ENCODE peak calls at places on chromosome 1, in nine cellular contexts. C, S, F, B, W, G, L, O and Z are unnamed samples.

GRCh38 chr1:235402457-235403200 is 35.4 kb downstream of the TBCE start:
- DNase-seq in F (peak; percentile 36), S (peak; percentile 13), C (peak; percentile 39), O (no peak), L (no peak), G (no peak), B (no peak), W (no peak), Z (no peak)

GRCh38 chr1:79198841-79199240 is 192.3 kb upstream of the ADGRL4 start:
- DNase-seq in C (peak; percentile 76), W (no peak), B (no peak), O (peak; percentile 66), G (no peak), F (peak; percentile 70), S (peak; percentile 54), L (peak; percentile 62), Z (peak; percentile 68)

GRCh38 chr1:246966502-246966901 is 34.8 kb upstream of the AHCTF1 start:
- DNase-seq in S (no peak), F (no peak), C (no peak), W (no peak), O (no peak), B (no peak), G (no peak), L (no peak), Z (no peak)

GRCh38 chr1:10830961-10831669 is 34.7 kb upstream of the CASZ1 start:
- DNase-seq in W (peak; percentile 25), L (no peak), B (no peak), F (no peak), O (no peak), C (peak; percentile 80), S (no peak), G (peak; percentile 52), Z (no peak)

GRCh38 chr1:176905648-176906047 is 258.9 kb downstream of the ASTN1 start:
- DNase-seq in L (no peak), S (no peak), W (no peak), G (no peak), B (no peak), F (no peak), C (no peak), O (no peak), Z (no peak)

GRCh38 chr1:153483776-153484175 is 23.3 kb upstream of the S100A7 start:
- DNase-seq in G (no peak), O (no peak), F (no peak), B (peak; percentile 31), W (no peak), L (no peak), C (no peak), S (peak; percentile 38), Z (no peak)

GRCh38 chr1:85578321-85579295 is 2.0 kb upstream of the CCN1 start:
- DNase-seq in C (no peak), F (peak; percentile 98), L (peak; percentile 97), G (no peak), W (no peak), S (peak; percentile 79), B (no peak), O (peak; percentile 99), Z (peak; percentile 98)

GRCh38 chr1:43280683-43281082 is 4.7 kb downstream of the C1orf210 start:
- DNase-seq in S (no peak), G (no peak), L (no peak), W (no peak), B (no peak), O (no peak), C (no peak), F (no peak), Z (no peak)

GRCh38 chr1:223845810-223846667 is at the start of gene TP53BP2:
- DNase-seq in B (peak; percentile 95), F (peak; percentile 91), G (peak; percentile 77), L (peak; percentile 92), C (peak; percentile 92), O (peak; percentile 73), W (peak; percentile 75), S (peak; percentile 96), Z (peak; percentile 87)

GRCh38 chr1:59699227-59699847 is 115.4 kb upstream of the HOOK1 start:
- DNase-seq in W (peak; percentile 30), S (peak; percentile 65), B (peak; percentile 11), G (no peak), L (peak; percentile 64), F (peak; percentile 71), C (peak; percentile 57), O (no peak), Z (peak; percentile 75)

GRCh38 chr1:231203259-231204057 is 37.6 kb upstream of the GNPAT start:
- DNase-seq in F (no peak), B (no peak), L (no peak), C (no peak), W (no peak), S (no peak), G (no peak), O (no peak), Z (no peak)

GRCh38 chr1:230541306-230541705 is 101.0 kb upstream of the COG2 start:
- DNase-seq in B (no peak), C (no peak), S (no peak), O (peak; percentile 12), L (no peak), G (no peak), F (no peak), W (no peak), Z (no peak)

GRCh38 chr1:1430114-1430982 is 5.1 kb upstream of the VWA1 start:
- DNase-seq in O (peak; percentile 32), S (no peak), W (no peak), F (peak; percentile 77), C (no peak), G (no peak), B (no peak), L (peak; percentile 67), Z (peak; percentile 76)

GRCh38 chr1:61051455-61052392 is 30.6 kb upstream of the NFIA start:
- DNase-seq in O (no peak), C (no peak), W (no peak), G (no peak), B (no peak), S (no peak), L (peak; percentile 13), F (no peak), Z (peak; percentile 34)

DNA sequence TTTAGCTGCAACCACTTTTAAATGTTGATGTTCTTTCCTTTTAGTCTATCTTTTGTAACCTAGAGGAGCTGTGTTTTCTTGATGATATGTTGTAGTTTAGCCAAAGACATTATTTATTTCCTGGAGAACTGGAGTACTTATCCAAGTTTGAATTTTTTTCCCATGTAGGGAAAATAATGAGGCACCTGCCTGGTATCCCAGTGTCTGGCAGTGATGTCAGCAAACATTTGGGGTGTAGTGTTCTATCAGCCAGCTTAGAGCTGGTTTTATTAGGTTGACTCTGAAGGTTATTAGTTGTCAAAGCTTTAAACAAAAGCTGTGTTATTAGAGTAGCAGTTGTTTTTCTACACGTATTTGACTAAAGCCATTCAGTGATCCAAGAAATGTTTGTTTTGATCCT is 3.2 kb downstream of the CTPS1 start:
- DNase-seq in L (no peak), B (no peak), O (peak; percentile 46), G (no peak), C (no peak), F (no peak), S (no peak), W (no peak), Z (peak; percentile 27)
- H3K4me3 ChIP-seq in L (no peak overlapping the region), B (no peak overlapping the region), O (no peak overlapping the region), G (no peak overlapping the region), C (no peak overlapping the region), F (no peak overlapping the region), S (peak overlapping the region; percentile 80), W (peak overlapping the region; percentile 93), Z (no peak overlapping the region)

GRCh38 chr1:171850951-171851350 is 9.7 kb downstream of the DNM3 start:
- DNase-seq in L (no peak), G (no peak), W (no peak), O (no peak), S (peak; percentile 41), C (no peak), B (peak; percentile 36), F (no peak), Z (no peak)
- TF ChIP-seq CTCF in L (no peak), G (no peak), W (peak; percentile 11), O (no peak), S (peak; percentile 47), C (peak; percentile 13), B (no peak), F (no peak), Z (no peak)

GRCh38 chr1:56516539-56517252 is 62.7 kb downstream of the PLPP3 start:
- DNase-seq in B (peak; percentile 70), S (peak; percentile 89), F (peak; percentile 62), O (peak; percentile 72), G (peak; percentile 44), L (peak; percentile 63), W (no peak), C (peak; percentile 96), Z (peak; percentile 33)
- H3K4me3 ChIP-seq in B (no peak overlapping the region), S (peak overlapping the region; percentile 28), F (no peak overlapping the region), O (no peak overlapping the region), G (no peak overlapping the region), L (no peak overlapping the region), W (no peak overlapping the region), C (no peak overlapping the region), Z (no peak overlapping the region)

GRCh38 chr1:36160949-36161485 is 5.1 kb downstream of the MAP7D1 start:
- DNase-seq in O (peak; percentile 50), B (peak; percentile 7), G (peak; percentile 49), W (peak; percentile 48), C (peak; percentile 64), F (peak; percentile 67), S (peak; percentile 35), L (peak; percentile 68), Z (peak; percentile 60)
- TF ChIP-seq CTCF in O (peak; percentile 13), B (no peak), G (no peak), W (peak; percentile 37), C (no peak), F (peak; percentile 57), S (peak; percentile 58), L (peak; percentile 55), Z (peak; percentile 52)

GRCh38 chr1:46166521-46167462 is 8.1 kb upstream of the TSPAN1 start:
- DNase-seq in G (no peak), W (no peak), S (no peak), B (no peak), F (peak; percentile 24), L (no peak), C (no peak), O (no peak), Z (no peak)
- H3K4me3 ChIP-seq in G (no peak overlapping the region), W (no peak overlapping the region), S (no peak overlapping the region), B (no peak overlapping the region), F (peak overlapping the region; percentile 56), L (peak overlapping the region; percentile 39), C (peak overlapping the region; percentile 41), O (peak overlapping the region; percentile 48), Z (peak overlapping the region; percentile 59)